ENCODE peak calls at places on chromosomes 5 and 9, in six cellular contexts. One of them, this sample, is unnamed.

GRCh38 chr9:92276223-92277007 is 17.1 kb downstream of the IARS1 start:
- DNase-seq in psoas muscle: no peak
- DNase-seq in CD4-positive, alpha-beta memory T cell: peak; percentile 19
- DNase-seq in heart left ventricle: no peak
- DNase-seq in thyroid gland: no peak
- DNase-seq in IMR-90: no peak
- DNase-seq in this sample: no peak

GRCh38 chr9:28915256-28915930 is 1342.1 kb upstream of the C9orf72 start:
- DNase-seq in psoas muscle: no peak
- DNase-seq in CD4-positive, alpha-beta memory T cell: no peak
- DNase-seq in thyroid gland: no peak
- DNase-seq in IMR-90: no peak
- DNase-seq in heart left ventricle: no peak
- DNase-seq in this sample: no peak

GRCh38 chr9:82456621-82457020 is 468.0 kb downstream of the SPATA31D1 start:
- DNase-seq in thyroid gland: no peak
- DNase-seq in heart left ventricle: no peak
- DNase-seq in CD4-positive, alpha-beta memory T cell: no peak
- DNase-seq in psoas muscle: no peak
- DNase-seq in IMR-90: peak; percentile 76
- DNase-seq in this sample: no peak

GRCh38 chr5:34866989-34867471 is 28.1 kb downstream of the TTC23L start:
- DNase-seq in heart left ventricle: no peak
- DNase-seq in IMR-90: no peak
- DNase-seq in psoas muscle: no peak
- DNase-seq in thyroid gland: no peak
- DNase-seq in CD4-positive, alpha-beta memory T cell: no peak
- DNase-seq in this sample: peak; percentile 73

GRCh38 chr9:87337335-87338074 is 160.2 kb upstream of the DAPK1 start:
- DNase-seq in heart left ventricle: no peak
- DNase-seq in thyroid gland: no peak
- DNase-seq in CD4-positive, alpha-beta memory T cell: no peak
- DNase-seq in psoas muscle: no peak
- DNase-seq in IMR-90: no peak
- DNase-seq in this sample: peak; percentile 46

GRCh38 chr5:108747111-108748009 is at the start of gene FER:
- DNase-seq in CD4-positive, alpha-beta memory T cell: peak; percentile 84
- DNase-seq in psoas muscle: no peak
- DNase-seq in IMR-90: peak; percentile 79
- DNase-seq in thyroid gland: peak; percentile 54
- DNase-seq in heart left ventricle: peak; percentile 26
- DNase-seq in this sample: peak; percentile 65

GRCh38 chr9:117763314-117763713 is 59.1 kb downstream of the TLR4 start:
- DNase-seq in IMR-90: no peak
- DNase-seq in thyroid gland: no peak
- DNase-seq in CD4-positive, alpha-beta memory T cell: no peak
- DNase-seq in heart left ventricle: no peak
- DNase-seq in psoas muscle: no peak
- DNase-seq in this sample: no peak

GRCh38 chr9:134575103-134575816 is 66.3 kb upstream of the COL5A1 start:
- DNase-seq in CD4-positive, alpha-beta memory T cell: no peak
- DNase-seq in IMR-90: no peak
- DNase-seq in psoas muscle: no peak
- DNase-seq in heart left ventricle: no peak
- DNase-seq in thyroid gland: no peak
- DNase-seq in this sample: peak; percentile 1

GRCh38 chr9:134885647-134886412 is 5.2 kb downstream of the FCN2 start:
- DNase-seq in psoas muscle: no peak
- DNase-seq in IMR-90: no peak
- DNase-seq in CD4-positive, alpha-beta memory T cell: no peak
- DNase-seq in thyroid gland: no peak
- DNase-seq in heart left ventricle: no peak
- DNase-seq in this sample: no peak

GRCh38 chr9:86794356-86795046 is 152.8 kb downstream of the GAS1 start:
- DNase-seq in thyroid gland: no peak
- DNase-seq in heart left ventricle: no peak
- DNase-seq in CD4-positive, alpha-beta memory T cell: no peak
- DNase-seq in psoas muscle: no peak
- DNase-seq in IMR-90: peak; percentile 79
- DNase-seq in this sample: peak; percentile 36

GRCh38 chr9:545480-545879 is 296.0 kb upstream of the DMRT1 start:
- DNase-seq in heart left ventricle: no peak
- DNase-seq in psoas muscle: peak; percentile 40
- DNase-seq in CD4-positive, alpha-beta memory T cell: no peak
- DNase-seq in thyroid gland: no peak
- DNase-seq in IMR-90: no peak
- DNase-seq in this sample: peak; percentile 72

GRCh38 chr5:139882961-139883539 is 87.4 kb downstream of the PSD2 start:
- DNase-seq in heart left ventricle: no peak
- DNase-seq in thyroid gland: no peak
- DNase-seq in psoas muscle: no peak
- DNase-seq in IMR-90: no peak
- DNase-seq in CD4-positive, alpha-beta memory T cell: no peak
- DNase-seq in this sample: no peak

GRCh38 chr5:141889282-141889871 is 11.2 kb upstream of the PCDH1 start:
- DNase-seq in thyroid gland: no peak
- DNase-seq in heart left ventricle: no peak
- DNase-seq in psoas muscle: no peak
- DNase-seq in IMR-90: no peak
- DNase-seq in CD4-positive, alpha-beta memory T cell: no peak
- DNase-seq in this sample: no peak

GRCh38 chr5:89315194-89315593 is 432.2 kb upstream of the MEF2C start:
- DNase-seq in IMR-90: peak; percentile 8
- DNase-seq in heart left ventricle: no peak
- DNase-seq in CD4-positive, alpha-beta memory T cell: no peak
- DNase-seq in psoas muscle: no peak
- DNase-seq in thyroid gland: no peak
- DNase-seq in this sample: peak; percentile 35

GRCh38 chr9:134768332-134769083 is 112.1 kb upstream of the FCN2 start:
- DNase-seq in psoas muscle: peak; percentile 62
- DNase-seq in heart left ventricle: peak; percentile 43
- DNase-seq in IMR-90: no peak
- DNase-seq in CD4-positive, alpha-beta memory T cell: no peak
- DNase-seq in thyroid gland: no peak
- DNase-seq in this sample: peak; percentile 23

GRCh38 chr5:1343315-1343751 is 1.6 kb downstream of the CLPTM1L start:
- DNase-seq in CD4-positive, alpha-beta memory T cell: no peak
- DNase-seq in heart left ventricle: no peak
- DNase-seq in IMR-90: no peak
- DNase-seq in psoas muscle: no peak
- DNase-seq in thyroid gland: peak; percentile 94
- DNase-seq in this sample: no peak

GRCh38 chr5:67502951-67503350 is 306.4 kb upstream of the CD180 start:
- DNase-seq in CD4-positive, alpha-beta memory T cell: no peak
- DNase-seq in heart left ventricle: no peak
- DNase-seq in thyroid gland: no peak
- DNase-seq in psoas muscle: no peak
- DNase-seq in IMR-90: no peak
- DNase-seq in this sample: no peak

GRCh38 chr9:97468658-97469448 is 32.6 kb upstream of the TMOD1 start:
- DNase-seq in CD4-positive, alpha-beta memory T cell: peak; percentile 16
- DNase-seq in IMR-90: peak; percentile 65
- DNase-seq in psoas muscle: peak; percentile 67
- DNase-seq in heart left ventricle: peak; percentile 73
- DNase-seq in thyroid gland: peak; percentile 87
- DNase-seq in this sample: peak; percentile 85

GRCh38 chr5:127572930-127573329 is 55.5 kb downstream of the PRRC1 start:
- DNase-seq in psoas muscle: no peak
- DNase-seq in IMR-90: no peak
- DNase-seq in CD4-positive, alpha-beta memory T cell: no peak
- DNase-seq in thyroid gland: no peak
- DNase-seq in heart left ventricle: no peak
- DNase-seq in this sample: no peak

GRCh38 chr5:80191397-80191796 is 64.5 kb downstream of the SERINC5 start:
- DNase-seq in thyroid gland: peak; percentile 83
- DNase-seq in psoas muscle: no peak
- DNase-seq in CD4-positive, alpha-beta memory T cell: no peak
- DNase-seq in heart left ventricle: no peak
- DNase-seq in IMR-90: no peak
- DNase-seq in this sample: no peak

GRCh38 chr5:4553968-4554367 is 586.2 kb upstream of the ADAMTS16 start:
- DNase-seq in heart left ventricle: no peak
- DNase-seq in thyroid gland: no peak
- DNase-seq in CD4-positive, alpha-beta memory T cell: no peak
- DNase-seq in psoas muscle: no peak
- DNase-seq in IMR-90: no peak
- DNase-seq in this sample: no peak

GRCh38 chr5:171127314-171127713 is 181.7 kb upstream of the TLX3 start:
- DNase-seq in psoas muscle: no peak
- DNase-seq in thyroid gland: no peak
- DNase-seq in CD4-positive, alpha-beta memory T cell: no peak
- DNase-seq in heart left ventricle: no peak
- DNase-seq in IMR-90: peak; percentile 57
- DNase-seq in this sample: no peak

GRCh38 chr9:130642926-130643325 is 21.5 kb upstream of the PRDM12 start:
- DNase-seq in thyroid gland: no peak
- DNase-seq in IMR-90: no peak
- DNase-seq in CD4-positive, alpha-beta memory T cell: no peak
- DNase-seq in heart left ventricle: no peak
- DNase-seq in psoas muscle: no peak
- DNase-seq in this sample: no peak

GRCh38 chr5:150523472-150524350 is 15.8 kb downstream of the NDST1 start:
- DNase-seq in CD4-positive, alpha-beta memory T cell: peak; percentile 17
- DNase-seq in thyroid gland: peak; percentile 53
- DNase-seq in IMR-90: peak; percentile 81
- DNase-seq in psoas muscle: no peak
- DNase-seq in heart left ventricle: peak; percentile 52
- DNase-seq in this sample: peak; percentile 71

DNA sequence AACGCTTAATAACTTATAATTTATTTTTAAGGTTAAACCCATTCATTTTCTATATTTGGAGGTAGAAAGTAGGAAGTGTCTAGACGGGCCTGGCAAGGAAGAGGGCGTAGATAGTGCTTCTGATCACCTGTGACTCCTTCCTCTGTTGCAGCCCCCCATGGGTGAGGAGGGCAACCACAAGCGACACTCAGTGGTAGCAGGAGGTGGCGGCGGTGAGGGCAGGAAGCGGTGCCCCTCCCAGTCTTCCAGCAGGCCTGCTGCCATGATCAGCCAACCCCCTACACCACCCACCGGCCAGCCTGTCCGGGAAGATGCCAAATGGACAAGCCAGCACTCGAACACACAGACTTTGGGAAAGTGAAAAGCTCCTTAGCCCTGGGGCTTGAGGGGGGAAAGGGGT is 36.7 kb downstream of the FAXDC2 start:
- DNase-seq in thyroid gland: no peak
- DNase-seq in CD4-positive, alpha-beta memory T cell: peak; percentile 43
- DNase-seq in heart left ventricle: no peak
- DNase-seq in IMR-90: no peak
- DNase-seq in psoas muscle: no peak
- DNase-seq in this sample: no peak
- H3K4me3 ChIP-seq in thyroid gland: no peak overlapping the region
- H3K4me3 ChIP-seq in CD4-positive, alpha-beta memory T cell: no peak overlapping the region
- H3K4me3 ChIP-seq in heart left ventricle: no peak overlapping the region
- H3K4me3 ChIP-seq in IMR-90: no peak overlapping the region
- H3K4me3 ChIP-seq in psoas muscle: no peak overlapping the region
- H3K4me3 ChIP-seq in this sample: no peak overlapping the region

DNA sequence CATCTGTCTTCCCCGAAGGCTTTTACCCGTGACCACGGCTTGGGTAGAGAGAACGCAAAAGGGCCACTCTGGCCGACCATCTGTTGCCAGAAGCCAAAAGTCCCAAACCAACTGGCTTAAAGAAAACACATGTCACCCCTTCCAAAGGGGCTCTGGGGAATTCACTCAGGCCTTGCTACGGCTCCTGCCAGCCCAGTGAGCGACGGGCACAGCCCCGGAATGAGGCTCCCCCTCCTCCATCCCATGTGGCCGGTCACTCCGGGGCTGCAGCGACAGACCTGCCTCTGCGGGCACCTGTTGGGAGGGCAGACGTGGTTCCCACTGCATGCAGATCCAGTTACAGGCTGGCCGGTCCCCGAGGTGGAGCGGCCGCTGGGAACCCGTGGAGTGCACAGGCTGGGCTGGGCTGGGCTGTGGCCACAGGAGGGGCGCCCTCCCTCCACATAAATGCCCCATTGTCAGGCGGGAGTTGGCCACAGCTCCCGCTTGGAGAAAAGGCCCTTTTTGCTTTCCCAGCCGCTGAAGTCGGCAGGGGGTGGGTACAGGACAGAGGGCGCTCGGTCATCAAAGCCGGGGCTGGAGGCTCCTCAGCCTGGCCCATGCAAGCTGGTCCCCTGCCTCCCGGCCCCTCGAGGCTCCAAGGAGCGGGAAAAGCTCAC is 19.9 kb downstream of the NOTCH1 start:
- DNase-seq in CD4-positive, alpha-beta memory T cell: no peak
- DNase-seq in IMR-90: no peak
- DNase-seq in heart left ventricle: peak; percentile 50
- DNase-seq in psoas muscle: peak; percentile 44
- DNase-seq in thyroid gland: peak; percentile 47
- DNase-seq in this sample: peak; percentile 59
- H3K27ac ChIP-seq in CD4-positive, alpha-beta memory T cell: no peak overlapping the region
- H3K27ac ChIP-seq in IMR-90: no peak overlapping the region
- H3K27ac ChIP-seq in heart left ventricle: peak overlapping the region; percentile 83
- H3K27ac ChIP-seq in psoas muscle: peak overlapping the region; percentile 85
- H3K27ac ChIP-seq in thyroid gland: no peak overlapping the region
- H3K27ac ChIP-seq in this sample: no peak overlapping the region

DNA sequence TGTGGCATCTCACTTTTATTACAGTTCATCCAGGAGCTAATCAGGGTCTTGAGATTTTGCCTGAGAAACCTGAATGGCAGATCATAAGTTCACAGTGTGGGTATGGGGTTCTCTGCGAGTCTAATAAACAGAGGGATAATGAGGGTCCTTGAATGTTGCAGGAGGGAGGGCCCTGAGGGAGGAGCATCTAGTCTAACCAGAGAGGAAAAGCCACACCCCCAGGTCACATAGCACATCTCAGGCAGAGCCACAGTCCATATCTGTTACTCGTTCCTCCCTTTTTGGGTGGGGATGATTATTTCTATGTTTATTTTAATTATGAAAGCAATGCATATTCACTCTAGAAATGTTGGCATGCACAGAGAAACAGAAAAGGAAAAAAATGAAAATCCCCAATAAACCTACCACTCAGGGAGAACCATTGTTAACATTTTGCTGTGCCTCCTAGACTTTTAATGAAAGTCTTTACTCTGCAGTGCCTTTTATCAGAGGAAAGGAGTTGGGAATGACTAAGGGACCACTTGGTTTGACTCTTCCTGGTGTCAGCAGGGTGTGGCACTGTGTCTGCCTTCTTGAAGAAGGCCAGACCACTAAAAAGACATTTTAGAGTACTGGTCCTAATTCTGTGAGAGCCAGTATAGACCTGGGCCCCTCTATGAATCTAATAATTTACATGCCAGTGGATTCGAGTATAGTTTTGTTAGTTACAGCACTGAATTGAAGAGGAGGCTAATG is 2.8 kb downstream of the GALNT12 start:
- DNase-seq in psoas muscle: no peak
- DNase-seq in CD4-positive, alpha-beta memory T cell: no peak
- DNase-seq in heart left ventricle: no peak
- DNase-seq in thyroid gland: no peak
- DNase-seq in IMR-90: no peak
- DNase-seq in this sample: no peak
- H3K4me3 ChIP-seq in psoas muscle: no peak overlapping the region
- H3K4me3 ChIP-seq in CD4-positive, alpha-beta memory T cell: no peak overlapping the region
- H3K4me3 ChIP-seq in heart left ventricle: no peak overlapping the region
- H3K4me3 ChIP-seq in thyroid gland: no peak overlapping the region
- H3K4me3 ChIP-seq in IMR-90: no peak overlapping the region
- H3K4me3 ChIP-seq in this sample: no peak overlapping the region

DNA sequence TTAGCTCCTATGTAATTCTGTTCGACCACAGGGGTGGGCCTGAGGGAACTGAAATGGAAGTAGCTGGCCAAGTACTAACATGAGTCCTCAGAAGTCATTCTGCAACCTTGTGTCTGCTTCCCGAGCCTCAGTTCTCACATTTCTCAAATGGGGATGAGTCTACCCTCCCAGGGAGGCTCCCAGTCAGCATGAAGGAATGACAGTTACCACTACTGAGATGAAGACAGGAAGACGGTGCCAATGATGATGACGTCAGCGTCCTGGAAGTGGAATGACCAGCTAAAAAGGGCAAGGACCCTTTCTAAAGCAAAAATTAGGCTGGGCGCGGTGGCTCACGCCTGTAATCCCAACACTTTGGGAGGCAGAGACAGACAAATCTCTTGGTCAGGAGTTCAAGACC is 6.8 kb downstream of the PIP5KL1 start:
- DNase-seq in heart left ventricle: no peak
- DNase-seq in IMR-90: peak; percentile 99
- DNase-seq in CD4-positive, alpha-beta memory T cell: no peak
- DNase-seq in thyroid gland: no peak
- DNase-seq in psoas muscle: no peak
- DNase-seq in this sample: no peak
- H3K27ac ChIP-seq in heart left ventricle: no peak overlapping the region
- H3K27ac ChIP-seq in IMR-90: peak overlapping the region; percentile 62
- H3K27ac ChIP-seq in CD4-positive, alpha-beta memory T cell: no peak overlapping the region
- H3K27ac ChIP-seq in thyroid gland: no peak overlapping the region
- H3K27ac ChIP-seq in psoas muscle: no peak overlapping the region
- H3K27ac ChIP-seq in this sample: no peak overlapping the region